ENCODE peak calls at places on chromosomes 16 and 17, in five cellular contexts. R is H1, I is HCT116, N is hepatocyte, L is PC-9. P is an unnamed sample.

GRCh38 chr16:10954903-10955302 is 10.5 kb downstream of the CLEC16A start:
- DNase-seq in R (no peak), I (no peak), N (no peak), L (no peak), P (no peak)

GRCh38 chr16:3007957-3008748 is 4.6 kb upstream of the CLDN9 start:
- DNase-seq in R (peak; percentile 94), I (no peak), N (peak; percentile 76), L (no peak), P (no peak)

GRCh38 chr17:16872836-16873653 is 98.9 kb downstream of the TNFRSF13B start:
- DNase-seq in R (no peak), I (peak; percentile 45), N (peak; percentile 48), L (peak; percentile 46), P (no peak)

GRCh38 chr16:10081201-10081940 is 100.9 kb downstream of the GRIN2A start:
- DNase-seq in R (no peak), I (no peak), N (no peak), L (no peak), P (no peak)

GRCh38 chr16:20073203-20074088 is at the start of gene GPR139:
- DNase-seq in R (no peak), I (no peak), N (peak; percentile 6), L (no peak), P (no peak)

GRCh38 chr17:78442648-78443128 is 64.2 kb downstream of the PGS1 start:
- DNase-seq in R (no peak), I (no peak), N (no peak), L (no peak), P (no peak)

GRCh38 chr17:18008496-18009268 is 30.3 kb downstream of the ATPAF2 start:
- DNase-seq in R (no peak), I (no peak), N (no peak), L (peak; percentile 77), P (no peak)

GRCh38 chr17:66420961-66421371 is 118.6 kb downstream of the PRKCA start:
- DNase-seq in R (no peak), I (no peak), N (no peak), L (no peak), P (no peak)

GRCh38 chr16:66741971-66742396 is 9.4 kb downstream of the DYNC1LI2 start:
- DNase-seq in R (no peak), I (no peak), N (no peak), L (no peak), P (no peak)

GRCh38 chr17:66227212-66228045 is 1.8 kb downstream of the APOH start:
- DNase-seq in R (no peak), I (no peak), N (no peak), L (no peak), P (no peak)

GRCh38 chr16:19499006-19499405 is 22.9 kb downstream of the GDE1 start:
- DNase-seq in R (no peak), I (no peak), N (no peak), L (no peak), P (no peak)

GRCh38 chr17:43909537-43910231 is 2.3 kb upstream of the MPP2 start:
- DNase-seq in R (no peak), I (no peak), N (no peak), L (no peak), P (no peak)

GRCh38 chr17:28317965-28318758 is 838 bp upstream of the TMEM97 start:
- DNase-seq in R (no peak), I (no peak), N (no peak), L (no peak), P (no peak)

DNA sequence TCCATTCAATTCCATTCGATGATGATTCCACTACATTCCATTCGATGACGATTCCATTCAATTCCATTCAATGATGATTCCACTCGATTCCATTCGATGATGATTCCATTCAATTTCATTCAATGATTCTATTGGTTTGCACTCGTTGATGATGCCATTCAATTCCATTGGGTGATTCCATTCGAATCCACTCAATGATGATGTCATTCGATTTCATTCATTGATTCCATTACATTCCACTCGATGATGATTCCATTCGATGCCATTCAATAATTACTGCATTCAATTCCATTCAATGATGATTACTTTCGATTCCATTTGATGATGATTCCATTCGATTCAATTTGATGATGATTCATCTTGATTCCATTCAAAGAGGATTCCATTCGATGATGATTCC is 1299.4 kb downstream of the TP53TG3F start:
- DNase-seq in R (no peak), I (no peak), N (no peak), L (no peak), P (no peak)
- H3K9me3 ChIP-seq in R (peaks cover 4% of the 10 kb centered on the region), I (peaks cover 85% of the 10 kb centered on the region), N (peaks cover 9% of the 10 kb centered on the region), L (peaks cover 63% of the 10 kb centered on the region), P (no peaks in the 10 kb centered on the region)

DNA sequence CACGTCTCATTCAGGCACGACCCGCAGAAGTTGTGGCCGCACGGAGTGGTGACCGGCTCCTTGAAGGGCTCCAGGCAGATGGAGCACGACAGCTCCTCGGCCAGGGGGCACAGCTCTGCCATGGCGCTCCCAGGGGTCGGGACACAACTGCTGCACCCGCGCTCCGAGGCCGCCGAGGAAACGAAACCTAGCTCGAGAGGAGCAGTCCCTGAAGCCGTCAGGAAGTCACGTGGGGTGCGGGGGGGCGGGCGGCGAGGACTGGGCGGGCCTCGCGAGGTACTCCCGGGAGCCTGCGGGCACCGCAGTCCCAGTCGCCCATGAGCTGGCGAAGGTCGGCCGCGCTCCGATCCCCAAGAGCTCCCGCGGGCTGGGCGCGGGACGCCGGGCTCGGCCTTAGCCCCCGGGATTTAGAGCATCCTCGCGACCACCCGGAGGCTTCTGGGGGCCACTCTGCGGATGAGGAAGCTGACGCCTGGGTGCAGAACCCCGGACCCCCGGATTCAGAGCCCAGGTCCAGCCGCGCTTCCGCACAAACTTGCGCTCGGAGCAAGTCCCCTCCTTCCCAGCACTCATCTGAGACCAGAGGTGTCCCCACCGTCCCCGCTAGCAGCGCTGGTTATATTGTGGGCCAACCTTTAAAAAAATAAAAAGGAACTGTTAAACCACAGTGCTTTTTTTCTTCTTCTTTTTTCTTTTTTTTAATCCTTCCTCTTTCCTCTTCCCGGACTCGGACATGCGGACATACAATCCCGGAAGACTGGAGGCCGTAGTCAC is at the start of gene TRIM25:
- DNase-seq in R (no peak), I (peak; percentile 81), N (peak; percentile 95), L (peak; percentile 75), P (no peak)
- H3K27ac ChIP-seq in R (no peak within 1 kb of the TSS), I (peak within 1 kb of the TSS; percentile 63), N (peak within 1 kb of the TSS; percentile 94), L (peak within 1 kb of the TSS; percentile 99), P (peak within 1 kb of the TSS; percentile 9)

DNA sequence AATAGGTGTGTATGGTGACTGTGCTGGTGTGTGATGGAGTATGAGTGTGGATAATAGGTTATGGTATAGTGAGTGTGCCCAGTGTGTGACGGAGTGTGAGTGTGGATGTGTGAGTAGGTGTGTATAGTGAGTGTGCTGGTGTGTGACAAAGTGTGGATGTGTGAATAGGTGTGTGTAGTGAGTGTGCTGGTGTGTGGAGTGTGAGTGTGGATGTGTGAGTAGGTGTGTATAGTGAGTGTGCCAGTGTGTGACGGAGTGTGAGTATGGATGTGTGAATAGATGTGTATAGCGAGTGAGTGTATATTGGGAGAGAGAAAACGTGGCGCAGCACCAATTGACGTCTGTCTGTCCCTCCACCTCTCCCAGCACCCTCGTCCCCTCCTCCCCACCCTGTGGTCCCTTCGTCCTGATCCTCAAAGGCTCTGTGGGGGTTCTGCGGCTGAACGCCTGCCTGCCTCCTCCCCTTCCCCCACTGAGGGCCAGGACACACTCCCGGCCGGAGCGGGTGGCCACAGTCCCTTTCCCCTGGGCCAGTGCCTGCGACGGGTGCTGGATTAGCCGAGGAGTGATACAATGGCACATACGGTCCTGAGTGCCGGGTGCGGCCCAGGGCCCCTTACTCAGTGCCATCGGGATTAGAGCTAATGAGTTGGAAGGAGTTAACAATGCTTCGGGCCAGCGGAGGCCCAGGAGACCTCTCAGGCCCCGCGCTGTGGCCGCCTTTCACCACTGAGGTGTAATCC is 160.0 kb downstream of the MRM1 start:
- DNase-seq in R (no peak), I (no peak), N (no peak), L (no peak), P (no peak)
- TF ChIP-seq EZH2 in R (no peak), I (no peak), N (no peak), L (no peak), P (no peak)

DNA sequence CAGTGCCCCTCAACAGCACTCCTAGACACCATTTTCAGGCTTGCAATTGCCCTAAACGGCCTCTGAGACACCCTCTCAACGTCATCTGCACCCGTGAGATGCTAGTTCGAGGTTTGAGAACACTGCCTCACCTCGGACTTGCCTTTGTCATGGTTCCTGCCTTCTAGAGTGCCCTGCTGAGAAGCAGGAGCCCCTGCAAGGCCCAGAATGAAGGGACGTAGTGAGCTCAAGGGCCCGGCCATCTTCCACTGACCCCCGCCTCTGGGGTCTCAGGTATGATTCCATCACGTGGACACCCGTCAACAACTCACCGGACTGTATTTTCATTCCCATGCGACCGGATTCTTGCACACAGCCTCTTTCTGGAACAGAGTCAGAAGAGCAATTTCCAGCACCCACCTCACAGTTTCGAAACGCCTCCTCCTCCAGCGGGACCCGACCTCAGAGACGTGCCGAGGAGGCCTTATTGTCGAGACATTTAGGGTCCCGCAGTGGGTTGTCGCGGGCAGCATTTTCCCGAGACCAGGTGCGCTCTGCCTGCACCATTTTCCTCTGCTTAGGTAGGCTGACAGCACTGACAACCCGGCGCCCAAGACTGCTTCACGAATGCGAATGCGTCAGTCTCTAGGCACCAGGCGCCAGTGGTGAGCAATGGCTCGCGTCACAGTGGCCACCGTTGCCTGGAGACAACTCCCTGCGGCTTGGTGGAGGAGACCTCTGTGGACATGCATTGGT is 999.9 kb downstream of the KCNJ18 start:
- DNase-seq in R (no peak), I (no peak), N (no peak), L (no peak), P (no peak)
- H3K9me3 ChIP-seq in R (peaks cover 75% of the 10 kb centered on the region), I (peaks cover 16% of the 10 kb centered on the region), N (no peaks in the 10 kb centered on the region), L (no peaks in the 10 kb centered on the region), P (no peaks in the 10 kb centered on the region)

DNA sequence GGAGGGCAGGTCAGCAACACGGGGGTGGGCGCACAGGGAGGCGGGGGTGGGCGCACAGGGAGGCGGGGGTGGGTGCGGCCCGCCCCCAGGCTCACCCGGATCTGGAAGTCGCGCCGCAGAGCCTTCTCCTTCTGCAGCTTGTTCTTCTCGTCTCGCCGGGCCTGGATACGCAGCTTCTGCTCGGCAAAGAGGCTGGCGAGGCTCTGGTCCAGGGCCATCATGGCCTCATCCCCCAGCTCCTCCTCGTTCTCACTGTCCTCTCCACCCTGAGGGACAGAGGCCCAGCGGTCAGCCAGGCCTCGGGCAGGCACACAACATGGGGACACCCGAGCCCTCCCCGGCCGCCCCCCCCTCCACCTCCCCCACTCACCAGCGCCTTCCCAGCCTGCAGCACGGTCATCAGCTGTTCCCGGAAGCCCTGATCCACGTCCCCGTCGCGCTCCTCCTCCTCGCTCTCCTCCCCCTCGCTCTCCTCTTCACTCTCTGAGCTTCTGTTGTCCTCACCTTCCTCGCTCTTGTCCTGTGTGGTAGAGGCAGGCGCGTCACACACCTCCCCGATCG is 10.4 kb downstream of the MYBBP1A start:
- DNase-seq in R (no peak), I (no peak), N (no peak), L (no peak), P (no peak)
- H3K27ac ChIP-seq in R (no peak overlapping the region), I (no peak overlapping the region), N (no peak overlapping the region), L (no peak overlapping the region), P (no peak overlapping the region)

GRCh38 chr16:85536073-85536410 is 77.1 kb upstream of the GSE1 start:
- DNase-seq in R (no peak), I (no peak), N (no peak), L (no peak), P (no peak)
- TF ChIP-seq EZH2 in R (no peak), I (no peak), N (no peak), L (no peak), P (no peak)

P was measured in SK-N-MC.